ENCODE peak calls at places on chromosomes 1 and 21, in four cellular contexts. X is PC-3; Q is CD8-positive, alpha-beta T cell; S is pancreas. L is an unnamed sample.

GRCh38 chr1:155195201-155196102 is 12.2 kb downstream of the THBS3 start:
- DNase-seq in S (no peak), X (no peak), Q (no peak), L (no peak)

GRCh38 chr1:152941037-152941700 is 5.8 kb upstream of the SPRR5 start:
- DNase-seq in X (no peak), S (no peak), Q (no peak), L (no peak)

GRCh38 chr1:9867408-9868243 is 42.4 kb downstream of the CTNNBIP1 start:
- DNase-seq in X (peak; percentile 77), S (peak; percentile 95), Q (peak; percentile 81), L (peak; percentile 86)

GRCh38 chr1:50474859-50475809 is 51.9 kb upstream of the DMRTA2 start:
- DNase-seq in Q (no peak), X (peak; percentile 51), S (no peak), L (no peak)

GRCh38 chr21:33029512-33029921 is 3.8 kb downstream of the OLIG2 start:
- DNase-seq in Q (no peak), S (no peak), X (no peak), L (no peak)

GRCh38 chr1:1869459-1869858 is 21.4 kb downstream of the GNB1 start:
- DNase-seq in X (no peak), S (no peak), Q (no peak), L (no peak)

GRCh38 chr1:16156848-16157495 is 1.1 kb upstream of the EPHA2 start:
- DNase-seq in S (no peak), X (peak; percentile 71), Q (no peak), L (no peak)

GRCh38 chr1:62436039-62436465 is 797 bp upstream of the USP1 start:
- DNase-seq in Q (no peak), S (peak; percentile 94), X (no peak), L (no peak)

GRCh38 chr1:14552246-14552970 is 46.1 kb upstream of the KAZN start:
- DNase-seq in S (no peak), Q (no peak), X (no peak), L (no peak)

GRCh38 chr1:233496940-233497456 is 116.9 kb upstream of the KCNK1 start:
- DNase-seq in S (no peak), X (no peak), Q (no peak), L (no peak)

GRCh38 chr1:12174789-12175455 is 8.1 kb downstream of the TNFRSF1B start:
- DNase-seq in X (no peak), S (no peak), Q (peak; percentile 15), L (no peak)

GRCh38 chr1:212470059-212470458 is 37.3 kb downstream of the NENF start:
- DNase-seq in S (no peak), X (peak; percentile 99), Q (no peak), L (no peak)

GRCh38 chr1:27727126-27727525 is 1.4 kb downstream of the FAM76A start:
- DNase-seq in X (peak; percentile 17), S (no peak), Q (no peak), L (no peak)

GRCh38 chr1:222975472-222976122 is 160.8 kb downstream of the DISP1 start:
- DNase-seq in Q (no peak), S (no peak), X (no peak), L (no peak)

GRCh38 chr1:222976453-222976852 is 161.6 kb downstream of the DISP1 start:
- DNase-seq in Q (no peak), X (no peak), S (no peak), L (no peak)

GRCh38 chr1:222973561-222973960 is 158.7 kb downstream of the DISP1 start:
- DNase-seq in Q (no peak), S (no peak), X (no peak), L (no peak)

GRCh38 chr1:222974496-222974895 is 159.7 kb downstream of the DISP1 start:
- DNase-seq in S (no peak), Q (no peak), X (peak; percentile 91), L (no peak)

GRCh38 chr1:222979561-222979960 is 163.5 kb downstream of the TLR5 start:
- DNase-seq in Q (no peak), S (no peak), X (no peak), L (no peak)
- H3K27ac ChIP-seq in Q (no peak overlapping the region), S (no peak overlapping the region), X (no peak overlapping the region), L (no peak overlapping the region)

DNA sequence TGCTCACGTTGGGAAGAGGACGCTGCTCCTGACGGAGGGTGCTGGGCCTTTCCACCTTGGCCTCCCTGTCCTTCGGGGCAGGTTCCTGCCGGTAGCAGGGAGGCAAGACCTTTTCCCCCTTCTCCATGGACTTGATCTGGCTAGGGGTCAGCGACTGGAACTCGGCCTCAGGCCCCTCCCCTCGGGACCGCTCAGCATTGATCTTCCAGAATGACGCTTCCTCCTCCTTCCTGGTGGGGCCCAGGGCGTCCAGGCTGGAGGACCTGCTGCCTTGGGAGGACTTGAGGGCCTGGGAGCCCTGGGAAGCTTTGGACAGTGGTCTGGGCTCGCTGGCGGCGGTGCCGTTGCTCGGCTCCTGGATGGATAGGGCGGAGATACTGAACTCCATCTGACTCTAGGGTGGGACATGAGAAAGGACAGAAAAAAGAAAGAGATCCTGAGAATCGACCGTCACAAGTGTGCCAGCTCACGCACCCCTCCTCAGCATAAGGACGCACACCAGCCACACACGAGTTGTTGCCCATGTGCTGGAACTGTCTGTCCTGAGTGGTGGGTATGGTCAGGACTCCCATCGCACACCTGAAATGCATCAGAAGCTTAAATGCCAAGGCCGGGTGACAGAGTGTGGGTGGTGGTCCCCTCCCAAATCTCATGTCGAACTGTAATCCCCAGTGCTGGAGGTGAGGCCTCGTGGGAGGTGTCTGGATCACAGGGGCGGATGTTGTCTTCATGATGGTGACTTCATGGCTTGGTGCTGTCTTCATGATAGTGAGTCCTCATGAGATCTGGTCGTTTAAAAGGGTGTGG is 24.6 kb downstream of the C1orf198 start:
- DNase-seq in X (no peak), Q (no peak), S (no peak), L (no peak)
- TF ChIP-seq CTCF in X (no peak), Q (no peak), S (no peak), L (no peak)

DNA sequence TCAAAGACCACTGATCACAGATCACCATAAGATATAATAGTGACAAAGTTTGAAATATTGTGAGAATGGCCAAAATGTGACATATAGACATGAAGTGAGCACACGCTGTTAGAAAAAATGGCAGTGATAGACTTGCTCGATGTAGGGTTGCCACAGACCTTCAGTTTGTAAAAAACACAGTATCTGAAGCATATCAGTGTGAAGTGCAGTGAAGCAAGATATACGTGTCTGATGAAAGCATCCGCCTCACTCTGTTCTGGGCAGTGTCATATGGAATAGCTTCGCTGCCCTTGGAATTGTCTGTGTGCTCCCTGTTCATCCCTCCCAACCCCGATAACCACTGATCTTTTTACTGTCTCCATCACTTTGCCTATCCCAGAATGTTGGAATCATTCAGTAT is 50.7 kb downstream of the GALNT2 start:
- DNase-seq in S (no peak), Q (no peak), X (no peak), L (no peak)
- H3K27ac ChIP-seq in S (no peak overlapping the region), Q (no peak overlapping the region), X (no peak overlapping the region), L (no peak overlapping the region)

GRCh38 chr1:217393901-217394300 is 237.0 kb downstream of the GPATCH2 start:
- DNase-seq in X (peak; percentile 52), Q (no peak), S (no peak), L (no peak)
- TF ChIP-seq CTCF in X (peak; percentile 56), Q (no peak), S (no peak), L (no peak)

GRCh38 chr1:167221126-167221803 is 579 bp downstream of the POU2F1 start:
- DNase-seq in Q (peak; percentile 26), X (no peak), S (peak; percentile 81), L (peak; percentile 25)

GRCh38 chr1:167221804-167222610 is 1.3 kb downstream of the POU2F1 start:
- DNase-seq in X (peak; percentile 79), Q (peak; percentile 65), S (peak; percentile 77), L (peak; percentile 36)

GRCh38 chr1:167220537-167221125 is at the start of gene POU2F1:
- DNase-seq in X (peak; percentile 100), Q (peak; percentile 99), S (peak; percentile 100), L (peak; percentile 100)

GRCh38 chr1:167225920-167226319 is 5.2 kb downstream of the POU2F1 start:
- DNase-seq in X (no peak), Q (no peak), S (no peak), L (no peak)

DNA sequence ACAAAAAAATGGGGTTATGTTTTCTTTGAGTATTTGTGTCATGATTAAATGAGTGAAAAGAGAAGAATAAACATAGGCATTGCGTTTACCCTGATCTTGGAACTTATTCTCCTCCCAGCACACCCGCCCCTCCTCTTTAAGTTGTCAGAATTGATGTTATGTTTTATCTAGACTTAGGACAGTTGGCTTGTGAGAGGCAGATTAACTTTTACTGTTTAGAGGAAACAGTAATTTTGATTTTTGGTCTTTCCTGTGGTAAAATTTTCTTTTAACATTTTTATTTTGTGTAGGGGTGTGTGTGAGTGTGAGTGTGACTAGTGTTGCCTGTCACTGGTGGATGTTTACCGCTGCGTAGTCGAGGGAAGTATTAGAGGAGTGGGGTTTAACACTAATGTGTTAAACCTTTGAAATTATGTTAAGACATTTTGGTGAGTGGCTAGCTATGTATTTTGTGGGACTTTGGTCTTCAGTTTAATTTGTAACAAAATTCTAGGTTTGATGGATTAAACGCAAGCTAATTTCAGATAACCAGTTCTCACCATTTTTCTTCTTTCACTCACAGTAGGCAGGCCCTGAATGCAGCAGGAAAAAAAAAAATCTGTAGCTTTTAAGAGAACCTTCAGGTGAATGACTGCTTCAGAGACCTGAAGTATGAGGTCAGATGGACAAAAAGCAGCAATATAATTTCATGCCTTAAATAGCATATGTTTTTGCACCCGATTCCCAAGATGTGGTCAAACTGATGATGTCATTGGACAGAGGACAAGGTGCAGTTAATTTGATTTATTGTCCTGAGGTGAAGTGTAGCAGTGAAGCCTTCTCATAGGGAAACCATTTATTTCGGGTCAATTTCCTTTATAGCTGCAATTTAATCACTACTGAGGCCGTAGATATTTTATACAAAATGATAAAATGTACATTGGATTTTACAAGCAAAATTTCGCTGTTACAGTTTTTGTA is 2.7 kb downstream of the POU2F1 start:
- DNase-seq in Q (no peak), X (peak; percentile 16), S (no peak), L (no peak)
- H3K27ac ChIP-seq in Q (peak overlapping the region; percentile 63), X (no peak overlapping the region), S (peak overlapping the region; percentile 98), L (no peak overlapping the region)

L was measured in CD4-positive, alpha-beta T cell.